ENCODE peak calls at places on chromosomes 11 and 22, in seven cellular contexts. T is NCI-H2227 treated with DMSO at 0.1 percent for 48 hours; H is KG1; F is AG09319; E is stimulated activated CD8-positive, alpha-beta memory T cell treated with anti-CD3 and anti-CD28 coated beads, Interleukin-7, amount 100 ng/mL, for 1 hour; X is MM.1S; W is IMR-90. B is an unnamed sample.

GRCh38 chr22:48340727-48341709 is 1486.7 kb downstream of the BRD1 start:
- DNase-seq in X (peak), T (no peak), F (no peak), H (no peak), E (no peak), W (no peak), B (no peak)

GRCh38 chr22:50300620-50301257 is 6.7 kb downstream of the PLXNB2 start:
- DNase-seq in E (no peak), F (no peak), X (no peak), H (no peak), W (no peak), T (no peak), B (no peak)

GRCh38 chr22:20131593-20131855 is at the start of gene ZDHHC8:
- DNase-seq in E (peak), H (no peak), X (no peak), T (no peak), F (no peak), W (no peak), B (no peak)

GRCh38 chr11:95228081-95228859 is 2.7 kb downstream of the SESN3 start:
- DNase-seq in X (no peak), E (no peak), F (no peak), W (no peak), T (no peak), H (no peak), B (no peak)

GRCh38 chr11:23859087-23859486 is 637.8 kb upstream of the LUZP2 start:
- DNase-seq in H (no peak), F (no peak), X (peak), T (no peak), W (no peak), E (no peak), B (no peak)

GRCh38 chr11:127338380-127339259 is 338.1 kb upstream of the KIRREL3 start:
- DNase-seq in H (no peak), X (no peak), T (no peak), W (no peak), F (no peak), E (no peak), B (peak)

GRCh38 chr22:25358421-25359170 is 139.2 kb downstream of the CRYBB2 start:
- DNase-seq in T (no peak), X (no peak), H (no peak), W (no peak), F (no peak), E (no peak), B (no peak)

GRCh38 chr11:69187540-69188065 is 31.9 kb downstream of the SMIM38 start:
- DNase-seq in X (no peak), E (no peak), T (no peak), W (no peak), H (no peak), F (no peak), B (no peak)

GRCh38 chr11:101907826-101908225 is 7.0 kb upstream of the CEP126 start:
- DNase-seq in T (no peak), E (no peak), W (no peak), X (no peak), F (no peak), H (no peak), B (no peak)

GRCh38 chr11:33936745-33937612 is 45.1 kb upstream of the LMO2 start:
- DNase-seq in T (peak), W (peak), X (no peak), E (no peak), H (no peak), F (no peak), B (no peak)

GRCh38 chr11:96333076-96333744 is 9.8 kb downstream of the MAML2 start:
- DNase-seq in T (no peak), F (no peak), E (no peak), W (no peak), H (no peak), X (no peak), B (no peak)

GRCh38 chr22:22717723-22718122 is 73.3 kb downstream of the GGTLC2 start:
- DNase-seq in T (no peak), H (no peak), W (no peak), F (no peak), E (no peak), X (no peak), B (no peak)

GRCh38 chr11:113397212-113397611 is 9.6 kb downstream of the ANKK1 start:
- DNase-seq in X (no peak), T (no peak), F (no peak), E (no peak), H (no peak), W (no peak), B (no peak)

GRCh38 chr11:78767409-78767932 is 192.8 kb upstream of the NARS2 start:
- DNase-seq in T (no peak), E (no peak), X (no peak), H (no peak), W (peak), F (no peak), B (no peak)

GRCh38 chr11:36266767-36267166 is 22.5 kb downstream of the COMMD9 start:
- DNase-seq in H (no peak), W (no peak), T (no peak), E (no peak), F (no peak), X (no peak), B (no peak)

GRCh38 chr11:72639475-72640375 is 34.5 kb downstream of the PDE2A start:
- DNase-seq in T (no peak), F (no peak), W (no peak), E (no peak), H (no peak), X (no peak), B (no peak)

GRCh38 chr11:118872403-118872821 is 11.3 kb upstream of the CXCR5 start:
- DNase-seq in H (no peak), W (no peak), F (no peak), E (no peak), T (no peak), X (peak), B (no peak)

GRCh38 chr22:50284479-50284878 is 14.3 kb upstream of the MAPK11 start:
- DNase-seq in X (no peak), W (no peak), F (no peak), T (no peak), E (no peak), H (no peak), B (no peak)

GRCh38 chr11:1770061-1770460 is 6.3 kb upstream of the CTSD start:
- DNase-seq in T (no peak), W (no peak), E (no peak), F (no peak), H (no peak), X (no peak), B (no peak)

GRCh38 chr11:60984616-60985015 is 13.1 kb downstream of the CD6 start:
- DNase-seq in E (no peak), H (no peak), F (no peak), X (no peak), T (no peak), W (no peak), B (no peak)

GRCh38 chr11:120102050-120102861 is 35.7 kb downstream of the TRIM29 start:
- DNase-seq in W (no peak), F (no peak), X (no peak), E (no peak), T (no peak), H (no peak), B (no peak)

GRCh38 chr22:30191049-30191701 is 55.4 kb downstream of the LIF start:
- DNase-seq in X (no peak), W (peak), T (no peak), H (no peak), E (no peak), F (no peak), B (no peak)

GRCh38 chr11:31649129-31649528 is 139.6 kb downstream of the ELP4 start:
- DNase-seq in F (no peak), W (no peak), E (no peak), T (no peak), X (no peak), H (no peak), B (no peak)

GRCh38 chr11:80163011-80163410 is 722.2 kb upstream of the TENM4 start:
- DNase-seq in W (peak), F (no peak), E (no peak), X (no peak), T (no peak), H (no peak), B (no peak)

GRCh38 chr22:49723478-49724029 is 104.1 kb downstream of the BRD1 start:
- DNase-seq in W (no peak), T (no peak), E (no peak), F (no peak), X (no peak), H (no peak), B (no peak)

GRCh38 chr11:61309739-61310138 is 14.6 kb upstream of the VWCE start:
- DNase-seq in F (no peak), X (no peak), T (no peak), W (no peak), H (no peak), E (no peak), B (no peak)

GRCh38 chr11:35614949-35615569 is 3.2 kb upstream of the FJX1 start:
- DNase-seq in F (no peak), X (no peak), H (no peak), E (no peak), W (no peak), T (no peak), B (no peak)

GRCh38 chr11:131661137-131661536 is 290.7 kb downstream of the NTM start:
- DNase-seq in X (no peak), T (no peak), W (peak), F (no peak), E (no peak), H (no peak), B (no peak)

GRCh38 chr11:76209956-76210885 is 3.9 kb upstream of the WNT11 start:
- DNase-seq in X (peak), F (peak), E (no peak), W (peak), T (peak), H (peak), B (no peak)

GRCh38 chr11:71078482-71078881 is 173.9 kb downstream of the SHANK2 start:
- DNase-seq in E (no peak), F (no peak), W (no peak), X (no peak), T (no peak), H (no peak), B (no peak)

GRCh38 chr22:26086359-26086758 is 82.9 kb upstream of the SEZ6L start:
- DNase-seq in W (no peak), F (no peak), T (no peak), X (no peak), H (no peak), E (no peak), B (no peak)

GRCh38 chr11:117993988-117994741 is 8.0 kb downstream of the IL10RA start:
- DNase-seq in T (peak), H (no peak), F (no peak), E (no peak), X (no peak), W (no peak), B (no peak)

GRCh38 chr11:36056160-36056751 is 112.4 kb downstream of the LDLRAD3 start:
- DNase-seq in F (no peak), E (no peak), T (no peak), X (no peak), H (no peak), W (peak), B (peak)

GRCh38 chr11:88604255-88604654 is 266.7 kb upstream of the CTSC start:
- DNase-seq in F (peak), X (no peak), H (no peak), T (no peak), W (peak), E (no peak), B (no peak)

GRCh38 chr11:1230456-1231395 is 7.9 kb downstream of the MUC5B start:
- DNase-seq in F (no peak), T (no peak), H (no peak), X (no peak), E (no peak), W (no peak), B (no peak)

GRCh38 chr22:23012081-23012622 is 58.2 kb upstream of the GNAZ start:
- DNase-seq in T (no peak), E (no peak), F (no peak), X (peak), H (no peak), W (no peak), B (no peak)

GRCh38 chr22:31680764-31681624 is 19.0 kb upstream of the PISD start:
- DNase-seq in X (no peak), E (no peak), W (peak), F (peak), H (no peak), T (no peak), B (no peak)